ENCODE peak calls at places on chromosome 16, in seven cellular contexts. R, E, P, Y, W, F and O are unnamed samples.

GRCh38 chr16:85825326-85825725 is 25.8 kb downstream of the COX4I1 start:
- DNase-seq in P (no peak), R (no peak), W (no peak), E (no peak), Y (no peak), F (no peak), O (no peak)

GRCh38 chr16:10937068-10937859 is 5.0 kb downstream of the DEXI start:
- DNase-seq in Y (no peak), E (no peak), F (no peak), R (no peak), P (no peak), W (no peak), O (no peak)

GRCh38 chr16:85746431-85747227 is 4.3 kb downstream of the C16orf74 start:
- DNase-seq in Y (no peak), R (peak; percentile 44), P (no peak), W (peak; percentile 65), F (no peak), E (no peak), O (peak; percentile 89)

GRCh38 chr16:74698220-74698619 is 2.4 kb downstream of the MLKL start:
- DNase-seq in Y (no peak), P (no peak), F (no peak), R (peak; percentile 8), E (no peak), W (no peak), O (peak; percentile 16)

GRCh38 chr16:66588981-66589713 is 9.9 kb downstream of the CMTM2 start:
- DNase-seq in F (peak; percentile 35), Y (peak; percentile 51), E (no peak), P (no peak), R (peak; percentile 18), W (peak; percentile 56), O (peak; percentile 19)

GRCh38 chr16:67252806-67253497 is 4.2 kb downstream of the SLC9A5 start:
- DNase-seq in P (no peak), R (no peak), W (no peak), F (no peak), Y (no peak), E (no peak), O (no peak)

GRCh38 chr16:3180445-3180878 is 7.5 kb upstream of the OR1F1 start:
- DNase-seq in Y (no peak), E (no peak), W (no peak), R (no peak), F (no peak), P (no peak), O (peak; percentile 40)

GRCh38 chr16:89504061-89504460 is 4.1 kb upstream of the SPG7 start:
- DNase-seq in Y (no peak), W (no peak), R (no peak), P (no peak), E (no peak), F (no peak), O (no peak)

GRCh38 chr16:13997933-13998332 is 73.2 kb upstream of the MRTFB start:
- DNase-seq in F (no peak), P (no peak), R (no peak), W (peak; percentile 18), Y (no peak), E (no peak), O (peak; percentile 16)

GRCh38 chr16:30553396-30553899 is 4.7 kb downstream of the ZNF764 start:
- DNase-seq in E (no peak), R (no peak), P (no peak), W (no peak), Y (no peak), F (no peak), O (no peak)
- H3K4me1 ChIP-seq in E (no peaks in the 10 kb centered on the region), R (peaks cover 6% of the 10 kb centered on the region), P (peaks cover 53% of the 10 kb centered on the region), W (peaks cover 37% of the 10 kb centered on the region), Y (peaks cover 46% of the 10 kb centered on the region), F (peaks cover 68% of the 10 kb centered on the region), O (peaks cover 5% of the 10 kb centered on the region)

DNA sequence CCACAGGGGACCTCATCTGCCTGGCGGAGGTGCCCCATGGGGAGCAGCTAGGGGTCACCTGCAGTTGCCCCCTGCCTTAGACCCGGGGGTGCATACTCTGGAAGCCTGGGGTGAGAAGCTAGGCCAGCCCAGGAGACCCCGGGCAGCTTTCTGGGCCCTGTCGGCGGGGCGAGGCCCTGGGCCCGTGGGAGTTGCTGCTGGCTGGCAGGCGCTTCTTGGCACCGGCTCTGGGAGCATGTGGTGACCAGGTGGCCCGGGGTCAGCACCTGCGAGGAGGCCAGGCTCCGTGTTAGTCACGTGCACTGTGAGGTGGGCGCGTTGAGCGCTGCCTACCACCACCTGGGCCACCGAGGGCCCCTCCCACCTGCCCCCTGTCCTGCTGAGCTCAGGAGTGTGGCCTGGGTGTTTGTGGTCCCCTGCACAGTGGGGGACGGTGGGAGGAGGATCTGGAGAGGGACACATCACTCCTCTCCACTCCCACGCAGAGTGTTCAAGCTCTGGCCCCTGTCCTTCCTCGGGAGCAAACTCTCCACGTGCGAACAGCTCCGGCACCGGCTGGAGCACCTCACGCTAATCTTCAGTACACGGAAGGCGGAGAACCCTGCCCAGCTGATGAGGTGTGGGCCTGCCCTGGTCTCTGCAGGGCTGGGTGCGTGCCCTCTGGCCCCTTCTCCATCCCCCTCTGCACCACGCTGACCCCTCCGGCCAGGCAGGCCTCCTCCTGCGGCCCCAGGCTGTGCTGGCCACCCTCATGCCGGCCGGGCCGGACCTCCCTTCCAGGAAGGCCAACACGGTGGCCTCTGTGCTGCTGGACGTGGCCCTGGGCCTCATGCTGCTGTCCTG is 5.8 kb downstream of the PIGQ start:
- DNase-seq in W (no peak), F (no peak), Y (no peak), P (no peak), E (no peak), R (no peak), O (no peak)
- H3K4me1 ChIP-seq in W (peaks cover 10% of the 10 kb centered on the region), F (peaks cover 12% of the 10 kb centered on the region), Y (peaks cover 6% of the 10 kb centered on the region), P (peaks cover 6% of the 10 kb centered on the region), E (peaks cover 6% of the 10 kb centered on the region), R (peaks cover 4% of the 10 kb centered on the region), O (no peaks in the 10 kb centered on the region)

DNA sequence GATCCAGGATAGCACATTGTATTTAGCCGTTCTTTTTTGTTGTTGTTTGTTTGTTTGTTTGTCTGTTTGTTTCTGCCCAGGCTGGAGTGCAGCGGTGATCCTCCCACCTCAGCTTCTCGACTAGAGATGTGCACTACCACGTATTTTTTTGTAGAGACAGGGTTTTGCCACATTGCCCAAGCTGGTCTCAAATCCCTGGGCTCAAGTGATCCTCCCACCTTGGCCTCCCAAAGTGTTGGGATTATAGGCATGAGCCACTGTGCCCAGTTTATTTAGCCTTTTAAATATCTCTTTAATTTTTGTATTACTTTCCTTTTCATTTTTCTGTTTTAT is 9.2 kb upstream of the NLRC5 start:
- DNase-seq in W (no peak), Y (no peak), P (no peak), R (no peak), E (no peak), F (no peak), O (no peak)
- H3K4me1 ChIP-seq in W (peaks cover 22% of the 10 kb centered on the region), Y (peaks cover 30% of the 10 kb centered on the region), P (peaks cover 16% of the 10 kb centered on the region), R (peaks cover under 1% of the 10 kb centered on the region), E (no peaks in the 10 kb centered on the region), F (peaks cover 23% of the 10 kb centered on the region), O (peaks cover 5% of the 10 kb centered on the region)

DNA sequence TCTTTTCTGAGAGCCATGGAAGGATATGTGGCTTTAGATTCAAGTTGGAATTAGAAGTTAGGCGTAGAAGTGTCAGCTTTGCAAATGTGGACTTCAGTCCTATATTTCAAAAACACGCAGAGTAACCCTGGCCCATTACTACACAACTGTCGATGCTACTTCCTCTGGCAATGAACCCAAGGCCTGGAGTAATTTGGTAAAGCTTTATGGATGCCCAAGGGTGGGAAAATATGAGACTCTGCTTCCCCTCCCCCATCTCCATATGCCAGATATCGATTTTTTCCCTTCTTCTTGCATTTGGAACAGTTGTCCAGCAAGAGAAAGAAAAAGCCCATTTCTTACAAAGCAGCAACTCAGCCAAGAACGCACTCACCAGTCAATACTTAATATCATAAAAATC is 2.9 kb upstream of the MAP1LC3B start:
- DNase-seq in F (no peak), W (no peak), P (no peak), E (no peak), Y (no peak), R (no peak), O (no peak)
- H3K4me1 ChIP-seq in F (peaks cover 54% of the 10 kb centered on the region), W (peaks cover 61% of the 10 kb centered on the region), P (peaks cover 41% of the 10 kb centered on the region), E (peaks cover 8% of the 10 kb centered on the region), Y (peaks cover 48% of the 10 kb centered on the region), R (peaks cover 7% of the 10 kb centered on the region), O (peaks cover 36% of the 10 kb centered on the region)

GRCh38 chr16:48607056-48607825 is 2.7 kb downstream of the N4BP1 start:
- DNase-seq in E (no peak), F (no peak), P (no peak), W (peak; percentile 66), R (peak; percentile 67), Y (no peak), O (peak; percentile 97)

GRCh38 chr16:48608871-48609452 is 1.0 kb downstream of the N4BP1 start:
- DNase-seq in P (no peak), R (no peak), F (no peak), E (peak; percentile 38), Y (peak; percentile 11), W (no peak), O (no peak)

GRCh38 chr16:48611329-48612137 is 1.6 kb upstream of the N4BP1 start:
- DNase-seq in Y (peak; percentile 85), E (no peak), P (peak; percentile 43), W (peak; percentile 67), R (no peak), F (no peak), O (peak; percentile 80)

GRCh38 chr16:48608452-48608851 is 1.5 kb downstream of the N4BP1 start:
- DNase-seq in Y (peak; percentile 14), F (no peak), R (no peak), E (no peak), P (no peak), W (no peak), O (peak; percentile 67)

DNA sequence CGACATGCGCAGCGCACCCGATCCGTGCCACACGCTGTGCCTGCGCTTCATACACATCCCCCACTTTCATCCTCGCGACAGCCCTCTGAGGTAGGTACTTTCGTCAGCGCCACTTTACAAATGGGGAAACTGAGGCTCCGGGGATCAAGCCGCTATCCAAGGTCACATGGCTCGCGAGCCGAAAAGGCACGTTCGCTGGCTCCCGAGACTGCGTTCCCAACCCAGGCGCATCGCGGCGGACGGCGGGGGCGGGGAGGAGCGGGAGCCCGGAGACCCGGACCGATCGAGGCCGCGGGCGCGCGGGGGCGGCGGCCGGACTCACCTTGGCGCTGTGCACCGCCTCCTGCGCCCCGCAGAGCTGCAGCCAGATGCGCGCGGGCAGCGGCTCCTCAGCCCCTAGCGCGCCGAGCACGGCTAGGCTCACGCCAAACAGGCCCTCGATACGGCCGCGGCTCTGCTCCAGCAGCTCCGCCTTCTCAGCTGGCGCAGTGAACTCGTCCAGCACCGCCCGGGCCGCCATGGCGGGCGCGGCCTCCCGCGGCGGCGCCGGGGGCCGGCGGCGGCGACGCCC is 442 bp downstream of the N4BP1 start:
- DNase-seq in P (peak; percentile 66), E (peak; percentile 66), F (peak; percentile 78), Y (peak; percentile 30), W (peak; percentile 61), R (peak; percentile 54), O (peak; percentile 50)
- H3K4me1 ChIP-seq in P (peaks cover 53% of the 10 kb centered on the region), E (peaks cover 18% of the 10 kb centered on the region), F (peaks cover 78% of the 10 kb centered on the region), Y (peaks cover 83% of the 10 kb centered on the region), W (peaks cover 76% of the 10 kb centered on the region), R (peaks cover 22% of the 10 kb centered on the region), O (peaks cover 61% of the 10 kb centered on the region)

DNA sequence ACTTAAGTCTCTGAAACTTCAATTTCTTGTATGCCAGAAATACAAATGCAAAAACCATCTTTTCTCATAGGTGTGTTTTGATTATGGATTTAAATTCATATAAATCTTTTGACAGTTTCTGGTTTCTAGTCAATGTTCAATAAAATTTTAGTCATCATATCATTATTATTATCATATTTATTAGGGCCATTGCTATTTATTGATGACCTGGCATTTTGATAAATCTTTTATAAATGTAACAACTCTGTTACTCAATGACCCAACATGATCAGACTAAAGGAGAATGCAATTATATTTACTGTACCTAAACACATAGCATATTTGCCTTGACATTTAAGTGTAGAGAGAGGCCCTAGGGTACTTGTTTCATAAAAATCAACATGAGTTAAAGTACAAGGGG is 320.8 kb downstream of the CDH8 start:
- DNase-seq in P (no peak), W (no peak), Y (no peak), F (no peak), R (no peak), E (no peak), O (no peak)
- H3K4me1 ChIP-seq in P (no peaks in the 10 kb centered on the region), W (no peaks in the 10 kb centered on the region), Y (no peaks in the 10 kb centered on the region), F (no peaks in the 10 kb centered on the region), R (no peaks in the 10 kb centered on the region), E (no peaks in the 10 kb centered on the region), O (no peaks in the 10 kb centered on the region)